ENCODE peak calls at places on chromosomes 7 and 10, in five cellular contexts. M is globus pallidus; L is posterior cingulate gyrus; T is stimulated activated naive CD8-positive, alpha-beta T cell treated with anti-CD3 and anti-CD28 coated beads, Interleukin-15, Interleukin-2, amounts not matched to agents 100 U/mL and 50 U/mL, for 24 hours; N is NCI-H1694 treated with DMSO at 0.1 percent for 48 hours. F is an unnamed sample.
A peak's percentile ranks its signal among the peaks of the same experiment; 100 is the strongest.

GRCh38 chr7:140316165-140316661 is 82.1 kb downstream of the SLC37A3 start:
- DNase-seq in M (peak; percentile 76), L (peak; percentile 69), T (peak; percentile 14), N (no peak), F (no peak)

GRCh38 chr10:132325969-132326889 is 5.8 kb upstream of the LRRC27 start:
- DNase-seq in M (no peak), L (no peak), T (no peak), N (no peak), F (no peak)

GRCh38 chr7:117043051-117043546 is 89.8 kb downstream of the ST7 start:
- DNase-seq in M (no peak), L (no peak), T (no peak), N (no peak), F (no peak)

GRCh38 chr7:130141161-130141857 is 63.9 kb downstream of the TMEM209 start:
- DNase-seq in M (peak; percentile 51), L (peak; percentile 59), T (peak; percentile 59), N (no peak), F (no peak)

GRCh38 chr7:108086546-108086945 is 43.6 kb downstream of the LAMB4 start:
- DNase-seq in M (no peak), L (no peak), T (no peak), N (no peak), F (no peak)

GRCh38 chr7:133854739-133855138 is 272.4 kb upstream of the LRGUK start:
- DNase-seq in M (peak; percentile 30), L (no peak), T (no peak), N (peak; percentile 78), F (peak; percentile 35)

GRCh38 chr10:103894454-103894853 is 23.5 kb downstream of the STN1 start:
- DNase-seq in M (peak; percentile 24), L (no peak), T (no peak), N (no peak), F (no peak)

GRCh38 chr10:4721994-4722753 is 103.8 kb upstream of the AKR1E2 start:
- DNase-seq in M (no peak), L (no peak), T (no peak), N (no peak), F (no peak)

GRCh38 chr7:39673868-39674267 is 50.5 kb downstream of the RALA start:
- DNase-seq in M (no peak), L (no peak), T (no peak), N (no peak), F (no peak)

GRCh38 chr10:70480254-70480861 is 1.8 kb downstream of the PALD1 start:
- DNase-seq in M (no peak), L (no peak), T (peak; percentile 40), N (no peak), F (peak; percentile 52)

GRCh38 chr10:128963246-128964099 is 503.6 kb upstream of the MGMT start:
- DNase-seq in M (no peak), L (no peak), T (no peak), N (no peak), F (no peak)

GRCh38 chr7:28408105-28408973 is 4.0 kb upstream of the CREB5 start:
- DNase-seq in M (peak; percentile 71), L (peak; percentile 34), T (peak; percentile 27), N (no peak), F (no peak)